ENCODE peak calls at places on chromosomes 5 and 9, in ten cellular contexts. Q is neural progenitor cell; G is naive thymus-derived CD4-positive, alpha-beta T cell; S is astrocyte of the spinal cord; Z is heart left ventricle; I is adipocyte; U is HCT116; A is mucosa of descending colon; T is right atrium auricular region; O is NB4. L is an unnamed sample.

GRCh38 chr5:5637163-5637562 is 214.7 kb downstream of the ICE1 start:
- DNase-seq in G (no peak), A (no peak), Z (no peak), O (no peak), T (no peak), S (no peak), I (no peak), U (no peak), Q (no peak), L (no peak)

GRCh38 chr5:115559524-115559923 is 14.9 kb upstream of the FEM1C start:
- DNase-seq in U (no peak), A (no peak), T (no peak), I (peak; percentile 19), G (no peak), S (peak; percentile 56), O (no peak), Q (no peak), Z (no peak), L (peak; percentile 41)

GRCh38 chr9:100587375-100587774 is 9.5 kb downstream of the CAVIN4 start:
- DNase-seq in S (no peak), O (no peak), Q (no peak), A (no peak), I (no peak), G (no peak), Z (no peak), U (peak; percentile 26), T (no peak), L (peak; percentile 74)

GRCh38 chr9:32755730-32756129 is 27.6 kb upstream of the TMEM215 start:
- DNase-seq in I (no peak), G (no peak), A (no peak), U (no peak), T (no peak), Z (no peak), Q (no peak), O (no peak), S (no peak), L (no peak)

GRCh38 chr5:180126716-180127681 is 55.4 kb upstream of the RNF130 start:
- DNase-seq in Z (no peak), T (peak; percentile 53), U (no peak), Q (peak; percentile 59), O (peak; percentile 30), S (no peak), I (peak; percentile 60), G (peak; percentile 60), A (peak; percentile 35), L (peak; percentile 8)

GRCh38 chr9:107279084-107279483 is 4.0 kb upstream of the RAD23B start:
- DNase-seq in Z (no peak), T (no peak), A (no peak), I (no peak), Q (no peak), U (no peak), G (no peak), O (no peak), S (no peak), L (no peak)

GRCh38 chr9:107226431-107226830 is 56.6 kb upstream of the RAD23B start:
- DNase-seq in S (no peak), G (no peak), U (peak; percentile 40), A (no peak), T (no peak), I (peak; percentile 28), O (peak; percentile 22), Z (no peak), Q (no peak), L (peak; percentile 38)

GRCh38 chr9:132672413-132672690 is 2.1 kb downstream of the GTF3C4 start:
- DNase-seq in G (no peak), S (no peak), U (no peak), T (no peak), I (peak; percentile 28), O (peak; percentile 26), Z (no peak), A (no peak), Q (no peak), L (no peak)

GRCh38 chr5:40797273-40798011 is 732 bp downstream of the PRKAA1 start:
- DNase-seq in U (peak; percentile 24), Z (peak; percentile 80), T (peak; percentile 66), Q (peak; percentile 89), S (peak; percentile 79), G (peak; percentile 71), I (peak; percentile 79), A (peak; percentile 87), O (peak; percentile 90), L (peak; percentile 86)

GRCh38 chr5:40798856-40799210 is 659 bp upstream of the PRKAA1 start:
- DNase-seq in U (no peak), T (no peak), A (no peak), Z (no peak), O (no peak), G (no peak), Q (no peak), I (no peak), S (no peak), L (no peak)

GRCh38 chr5:40798012-40798855 is at the start of gene PRKAA1:
- DNase-seq in S (peak; percentile 87), Q (peak; percentile 96), U (peak; percentile 61), I (peak; percentile 96), Z (peak; percentile 90), O (peak; percentile 90), T (peak; percentile 87), A (peak; percentile 95), G (peak; percentile 91), L (peak; percentile 89)

GRCh38 chr5:40799248-40799647 is 1.1 kb upstream of the PRKAA1 start:
- DNase-seq in Q (no peak), T (no peak), I (peak; percentile 57), A (no peak), G (no peak), Z (no peak), S (no peak), O (no peak), U (no peak), L (no peak)

DNA sequence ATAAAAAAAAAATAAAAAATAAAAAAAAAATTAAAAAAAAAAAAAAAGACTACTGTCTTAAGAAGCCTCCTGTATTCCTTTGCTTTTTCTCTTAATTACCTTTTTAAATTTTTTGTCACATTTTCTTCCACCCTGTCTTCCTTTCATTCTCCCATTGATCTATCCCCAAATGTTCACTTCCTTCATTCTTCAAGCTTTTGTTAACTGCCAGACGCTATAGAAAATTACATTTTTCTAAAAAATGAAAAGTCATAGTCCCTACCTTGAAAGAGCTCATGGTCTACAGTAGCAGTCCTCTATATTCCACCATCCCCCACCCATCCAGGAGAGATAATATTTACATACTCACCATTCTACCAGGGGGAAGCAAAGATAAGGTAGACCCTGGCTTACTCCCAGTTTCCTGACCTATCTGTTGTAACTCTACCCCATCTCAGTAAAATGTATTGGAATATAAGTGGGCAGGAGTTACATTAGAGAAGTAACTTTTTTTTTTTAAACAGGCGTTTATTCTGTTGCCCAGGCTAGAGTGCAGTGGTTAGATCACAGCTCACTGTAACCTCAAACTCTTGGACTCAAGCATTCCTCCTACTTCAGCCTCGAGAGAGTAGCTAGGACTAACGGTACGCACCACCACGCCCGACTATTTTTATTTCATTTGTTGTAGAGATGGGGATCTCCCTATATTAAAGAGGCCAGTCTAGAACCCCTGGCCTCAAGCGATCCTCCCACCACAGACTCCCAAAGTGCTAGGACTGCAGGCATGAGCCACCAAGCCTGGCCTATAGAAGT is 3.8 kb upstream of the PRKAA1 start:
- DNase-seq in U (no peak), Q (no peak), T (no peak), S (no peak), Z (no peak), O (no peak), I (no peak), G (no peak), A (no peak), L (no peak)
- H3K4me3 ChIP-seq in U (no peak overlapping the region), Q (no peak overlapping the region), T (no peak overlapping the region), S (no peak overlapping the region), Z (no peak overlapping the region), O (no peak overlapping the region), I (no peak overlapping the region), G (no peak overlapping the region), A (no peak overlapping the region), L (no peak overlapping the region)

GRCh38 chr9:77981332-77981731 is 50.3 kb downstream of the GNAQ start:
- DNase-seq in O (peak; percentile 79), S (peak; percentile 54), A (peak; percentile 83), G (no peak), U (no peak), Z (no peak), I (peak; percentile 35), Q (peak; percentile 41), T (no peak), L (peak; percentile 39)

GRCh38 chr9:77981907-77982306 is 49.7 kb downstream of the GNAQ start:
- DNase-seq in O (no peak), U (no peak), G (no peak), Z (no peak), T (no peak), Q (no peak), S (no peak), I (no peak), A (no peak), L (no peak)

GRCh38 chr9:77982985-77983662 is 48.5 kb downstream of the GNAQ start:
- DNase-seq in S (no peak), O (no peak), G (no peak), Z (no peak), A (no peak), U (no peak), T (no peak), I (no peak), Q (no peak), L (no peak)

GRCh38 chr9:77978086-77978781 is 53.4 kb downstream of the GNAQ start:
- DNase-seq in Q (no peak), U (no peak), G (no peak), Z (no peak), S (no peak), A (no peak), O (peak; percentile 71), T (no peak), I (no peak), L (no peak)

GRCh38 chr9:77980622-77981021 is 51.0 kb downstream of the GNAQ start:
- DNase-seq in Z (no peak), S (peak; percentile 45), T (no peak), U (no peak), I (peak; percentile 67), O (no peak), A (no peak), Q (no peak), G (no peak), L (peak; percentile 73)
- H3K4me3 ChIP-seq in Z (no peak overlapping the region), S (no peak overlapping the region), T (no peak overlapping the region), U (no peak overlapping the region), I (no peak overlapping the region), O (no peak overlapping the region), A (no peak overlapping the region), Q (no peak overlapping the region), G (no peak overlapping the region), L (no peak overlapping the region)

GRCh38 chr5:38710616-38711015 is 135.2 kb upstream of the OSMR start:
- DNase-seq in Q (no peak), I (no peak), A (no peak), U (no peak), S (no peak), O (no peak), T (no peak), G (no peak), Z (no peak), L (no peak)
- H3K4me3 ChIP-seq in Q (no peak overlapping the region), I (no peak overlapping the region), A (no peak overlapping the region), U (no peak overlapping the region), S (no peak overlapping the region), O (no peak overlapping the region), T (no peak overlapping the region), G (no peak overlapping the region), Z (no peak overlapping the region), L (no peak overlapping the region)

DNA sequence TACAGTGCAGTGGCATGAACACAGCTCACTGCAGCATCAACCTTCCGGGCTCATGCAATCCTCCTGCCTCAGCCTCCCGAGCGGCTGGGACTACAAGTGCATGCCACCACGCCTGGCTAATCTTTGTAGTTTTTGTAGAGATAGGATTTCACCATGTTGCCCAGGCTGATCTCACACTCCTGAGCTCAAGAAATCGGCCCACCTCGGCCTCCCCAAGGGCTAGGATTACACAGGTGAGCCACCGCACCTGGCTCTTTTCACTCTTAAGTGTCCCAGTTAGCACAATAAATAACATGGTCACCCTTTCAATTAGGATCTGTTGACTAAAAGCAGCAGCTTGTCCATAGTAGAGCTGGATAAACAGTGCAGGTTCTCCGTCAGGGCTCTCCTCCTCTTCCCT is 1.4 kb downstream of the CDK5RAP2 start:
- DNase-seq in S (no peak), A (no peak), Z (no peak), O (no peak), Q (no peak), U (no peak), I (no peak), T (no peak), G (no peak), L (no peak)
- H3K4me3 ChIP-seq in S (peak overlapping the region; percentile 98), A (no peak overlapping the region), Z (no peak overlapping the region), O (peak overlapping the region; percentile 94), Q (peak overlapping the region; percentile 96), U (peak overlapping the region; percentile 97), I (peak overlapping the region; percentile 91), T (no peak overlapping the region), G (peak overlapping the region; percentile 85), L (no peak overlapping the region)